ENCODE peak calls at places on chromosomes 4 and X, in six cellular contexts. O is HEK293T, G is HepG2, P is HCT116, N is H1, E is WTC11. T is an unnamed sample.

GRCh38 chr4:41319553-41319952 is 62.8 kb downstream of the UCHL1 start:
- DNase-seq in O (no peak), G (peak), P (peak), N (no peak), E (no peak), T (no peak)

GRCh38 chr4:2763511-2763967 is 7.4 kb upstream of the TNIP2 start:
- DNase-seq in O (no peak), G (no peak), P (no peak), N (no peak), E (peak), T (peak)

GRCh38 chr4:161189286-161190134 is 974.3 kb downstream of the FSTL5 start:
- DNase-seq in O (no peak), G (no peak), P (no peak), N (no peak), E (no peak), T (no peak)

GRCh38 chrX:12804655-12805054 is 13.4 kb downstream of the PRPS2 start:
- DNase-seq in O (no peak), G (no peak), P (no peak), N (no peak), E (no peak), T (no peak)

GRCh38 chr4:182895791-182896292 is 21.3 kb downstream of the DCTD start:
- DNase-seq in O (no peak), G (peak), P (no peak), N (no peak), E (no peak), T (no peak)

GRCh38 chr4:126233483-126233882 is 918.7 kb downstream of the FAT4 start:
- DNase-seq in O (no peak), G (no peak), P (no peak), N (no peak), E (no peak), T (no peak)

GRCh38 chr4:183503497-183504063 is 1.3 kb upstream of the ING2 start:
- DNase-seq in O (no peak), G (no peak), P (no peak), N (no peak), E (no peak), T (no peak)

GRCh38 chr4:64539234-64539849 is 130.1 kb upstream of the TECRL start:
- DNase-seq in O (peak), G (peak), P (peak), N (no peak), E (peak), T (peak)

GRCh38 chr4:92184566-92184965 is 119.2 kb upstream of the GRID2 start:
- DNase-seq in O (no peak), G (no peak), P (no peak), N (no peak), E (no peak), T (no peak)

GRCh38 chrX:40366661-40367060 is 214.1 kb upstream of the ATP6AP2 start:
- DNase-seq in O (no peak), G (no peak), P (no peak), N (peak), E (peak), T (no peak)

GRCh38 chr4:69038582-69038981 is 57.7 kb upstream of the UGT2B7 start:
- DNase-seq in O (no peak), G (no peak), P (peak), N (no peak), E (no peak), T (no peak)

GRCh38 chrX:97402903-97403302 is 519.2 kb downstream of the RPA4 start:
- DNase-seq in O (no peak), G (no peak), P (no peak), N (no peak), E (no peak), T (no peak)

GRCh38 chr4:185202984-185203379 is 818 bp downstream of the CFAP97 start:
- DNase-seq in O (no peak), G (no peak), P (no peak), N (no peak), E (no peak), T (no peak)

GRCh38 chr4:186693159-186693815 is 30.4 kb downstream of the FAT1 start:
- DNase-seq in O (no peak), G (no peak), P (peak), N (no peak), E (no peak), T (peak)

GRCh38 chrX:36867143-36867542 is 141.0 kb upstream of the FAM47C start:
- DNase-seq in O (peak), G (peak), P (no peak), N (no peak), E (no peak), T (peak)

GRCh38 chr4:122742933-122743829 is 10.7 kb downstream of the BBS12 start:
- DNase-seq in O (no peak), G (no peak), P (no peak), N (no peak), E (no peak), T (no peak)

GRCh38 chr4:140031706-140032105 is 122.3 kb downstream of the MAML3 start:
- DNase-seq in O (no peak), G (no peak), P (no peak), N (no peak), E (no peak), T (no peak)

GRCh38 chr4:6055436-6055835 is 37.2 kb upstream of the C4orf50 start:
- DNase-seq in O (no peak), G (no peak), P (no peak), N (no peak), E (no peak), T (no peak)

GRCh38 chr4:79864470-79865190 is 208.4 kb downstream of the ANTXR2 start:
- DNase-seq in O (no peak), G (no peak), P (no peak), N (no peak), E (no peak), T (no peak)

GRCh38 chr4:3807311-3807710 is 41.1 kb downstream of the ADRA2C start:
- DNase-seq in O (no peak), G (no peak), P (no peak), N (no peak), E (no peak), T (no peak)

GRCh38 chr4:173125216-173125812 is 43.3 kb upstream of the GALNT7 start:
- DNase-seq in O (no peak), G (no peak), P (no peak), N (no peak), E (no peak), T (no peak)

GRCh38 chrX:46597208-46597607 is 23.6 kb downstream of the CHST7 start:
- DNase-seq in O (no peak), G (no peak), P (no peak), N (no peak), E (no peak), T (no peak)

GRCh38 chrX:154021131-154021611 is 1.5 kb upstream of the IRAK1 start:
- DNase-seq in O (no peak), G (no peak), P (no peak), N (no peak), E (no peak), T (no peak)

GRCh38 chr4:7651461-7651921 is 216.8 kb upstream of the PSAPL1 start:
- DNase-seq in O (no peak), G (no peak), P (no peak), N (no peak), E (peak), T (no peak)

GRCh38 chr4:33696066-33696465 is 2548.2 kb downstream of the ARAP2 start:
- DNase-seq in O (no peak), G (no peak), P (no peak), N (no peak), E (no peak), T (no peak)

GRCh38 chr4:128521634-128522253 is 234.1 kb upstream of the PGRMC2 start:
- DNase-seq in O (no peak), G (peak), P (no peak), N (no peak), E (no peak), T (peak)

GRCh38 chr4:48642421-48643144 is 137.5 kb downstream of the FRYL start:
- DNase-seq in O (no peak), G (no peak), P (no peak), N (no peak), E (no peak), T (no peak)

GRCh38 chr4:187422655-187423054 is 572.9 kb upstream of the ZFP42 start:
- DNase-seq in O (no peak), G (no peak), P (no peak), N (no peak), E (no peak), T (no peak)

GRCh38 chrX:72309297-72310071 is 3.8 kb upstream of the CITED1 start:
- DNase-seq in O (no peak), G (no peak), P (no peak), N (no peak), E (no peak), T (no peak)

GRCh38 chr4:148151797-148152196 is 290.4 kb downstream of the NR3C2 start:
- DNase-seq in O (no peak), G (no peak), P (no peak), N (no peak), E (no peak), T (no peak)

GRCh38 chrX:118756111-118756510 is 28.7 kb downstream of the IL13RA1 start:
- DNase-seq in O (no peak), G (no peak), P (no peak), N (no peak), E (no peak), T (no peak)

GRCh38 chrX:152822383-152823086 is 8.0 kb downstream of the CETN2 start:
- DNase-seq in O (no peak), G (no peak), P (no peak), N (no peak), E (no peak), T (no peak)

GRCh38 chrX:132948648-132949260 is 9.7 kb downstream of the HS6ST2 start:
- DNase-seq in O (peak), G (no peak), P (peak), N (no peak), E (no peak), T (peak)

DNA sequence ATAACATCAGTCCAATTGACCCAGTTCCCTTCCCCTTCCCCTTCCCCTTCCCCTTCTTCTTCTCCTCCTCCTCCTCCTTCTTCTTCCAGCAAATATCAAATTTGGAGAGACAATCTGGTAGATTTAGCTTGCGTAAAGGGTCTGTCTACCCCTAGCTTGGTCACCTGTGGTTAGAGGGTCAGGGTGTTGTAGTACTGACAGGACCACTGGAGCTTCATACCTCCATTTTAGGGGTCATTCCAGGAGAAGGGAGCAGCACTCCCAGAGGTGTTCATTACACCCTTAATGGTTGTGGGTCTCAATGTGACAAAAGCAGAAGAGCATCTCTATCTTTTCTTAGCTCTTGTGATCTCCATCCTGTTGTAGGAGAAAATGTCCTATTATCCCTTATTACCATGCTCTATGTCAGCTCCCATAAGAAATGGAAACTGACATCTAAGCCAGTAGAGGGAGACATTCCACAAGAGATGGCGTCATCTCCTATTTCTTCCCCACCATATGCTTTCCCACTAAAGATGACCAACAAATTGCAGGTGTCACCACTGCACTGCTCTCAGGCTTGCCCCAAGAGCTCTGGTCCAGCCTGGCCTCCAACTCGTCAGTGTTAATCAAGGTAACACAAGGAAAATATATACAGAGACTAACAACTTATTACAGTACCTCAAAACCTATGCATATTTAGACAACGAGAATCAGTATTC is 3.5 kb upstream of the FGB start:
- DNase-seq in O (peak), G (peak), P (peak), N (peak), E (peak), T (peak)
- TF ChIP-seq SP1 in O (no peak), G (no peak), P (no peak), N (no peak), E (no peak), T (no peak)

GRCh38 chr4:152293527-152293926 is 242.4 kb downstream of the FBXW7 start:
- DNase-seq in O (no peak), G (no peak), P (no peak), N (no peak), E (no peak), T (no peak)

GRCh38 chr4:152289963-152290362 is 245.9 kb downstream of the FBXW7 start:
- DNase-seq in O (no peak), G (no peak), P (no peak), N (no peak), E (no peak), T (no peak)

GRCh38 chr4:152294331-152294730 is 241.6 kb downstream of the FBXW7 start:
- DNase-seq in O (no peak), G (no peak), P (no peak), N (no peak), E (no peak), T (no peak)

GRCh38 chr4:152290522-152290921 is 245.4 kb downstream of the FBXW7 start:
- DNase-seq in O (no peak), G (no peak), P (no peak), N (no peak), E (no peak), T (no peak)
- TF ChIP-seq SP1 in O (no peak), G (no peak), P (no peak), N (no peak), E (no peak), T (no peak)

GRCh38 chrX:103831803-103832544 is at the start of gene RAB9B:
- DNase-seq in O (peak), G (no peak), P (no peak), N (no peak), E (peak), T (peak)
- TF ChIP-seq SP1 in O (no peak), G (no peak), P (no peak), N (no peak), E (peak), T (no peak)

DNA sequence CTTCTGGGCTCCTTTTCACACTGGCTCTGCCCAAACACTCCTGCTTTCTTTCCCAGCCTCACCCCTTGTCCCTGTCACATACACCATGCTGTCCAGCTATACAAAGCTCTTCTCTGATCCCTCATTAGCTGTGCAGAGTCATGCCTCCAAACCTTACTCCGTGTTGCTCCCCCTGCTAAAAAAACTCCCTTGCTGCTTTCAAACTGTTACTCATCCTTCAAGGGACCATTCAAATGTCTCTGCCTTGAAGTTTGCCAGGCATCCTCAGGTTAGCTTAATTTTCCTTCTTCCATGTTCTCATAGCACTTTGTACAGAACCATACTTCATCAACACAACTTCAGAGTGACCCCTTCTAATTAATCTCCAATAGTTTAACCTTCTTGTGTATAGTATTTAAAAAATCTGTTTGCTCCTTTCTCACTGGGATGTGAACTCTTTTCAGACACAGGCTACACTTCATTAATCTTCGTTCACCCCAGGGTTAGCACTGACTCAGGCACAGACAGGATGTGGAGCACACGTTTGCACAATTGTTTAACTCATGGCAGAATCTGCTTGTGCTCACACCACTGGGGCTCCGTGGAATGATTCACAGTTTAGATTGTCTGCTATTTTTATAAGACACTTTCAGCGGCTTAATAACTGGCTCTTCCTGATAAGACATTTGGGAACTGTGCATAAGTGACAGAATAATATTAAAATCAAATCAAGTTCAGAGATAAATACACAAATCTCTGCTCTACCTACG is 21.4 kb upstream of the SEL1L3 start:
- DNase-seq in O (no peak), G (no peak), P (no peak), N (no peak), E (no peak), T (no peak)
- TF ChIP-seq SP1 in O (no peak), G (no peak), P (no peak), N (no peak), E (no peak), T (no peak)

GRCh38 chr4:76305971-76306881 is at the start of gene STBD1:
- DNase-seq in O (peak), G (peak), P (peak), N (peak), E (peak), T (peak)
- TF ChIP-seq SP1 in O (no peak), G (no peak), P (no peak), N (no peak), E (peak), T (no peak)

GRCh38 chrX:150156615-150157014 is 206.5 kb upstream of the MAMLD1 start:
- DNase-seq in O (no peak), G (no peak), P (no peak), N (no peak), E (no peak), T (no peak)

GRCh38 chrX:150157291-150157690 is 205.8 kb upstream of the MAMLD1 start:
- DNase-seq in O (no peak), G (no peak), P (no peak), N (no peak), E (no peak), T (no peak)

GRCh38 chrX:150158554-150159332 is 204.4 kb upstream of the MAMLD1 start:
- DNase-seq in O (no peak), G (no peak), P (no peak), N (no peak), E (no peak), T (no peak)

GRCh38 chrX:150152546-150152945 is 210.6 kb upstream of the MAMLD1 start:
- DNase-seq in O (no peak), G (no peak), P (no peak), N (no peak), E (no peak), T (no peak)

DNA sequence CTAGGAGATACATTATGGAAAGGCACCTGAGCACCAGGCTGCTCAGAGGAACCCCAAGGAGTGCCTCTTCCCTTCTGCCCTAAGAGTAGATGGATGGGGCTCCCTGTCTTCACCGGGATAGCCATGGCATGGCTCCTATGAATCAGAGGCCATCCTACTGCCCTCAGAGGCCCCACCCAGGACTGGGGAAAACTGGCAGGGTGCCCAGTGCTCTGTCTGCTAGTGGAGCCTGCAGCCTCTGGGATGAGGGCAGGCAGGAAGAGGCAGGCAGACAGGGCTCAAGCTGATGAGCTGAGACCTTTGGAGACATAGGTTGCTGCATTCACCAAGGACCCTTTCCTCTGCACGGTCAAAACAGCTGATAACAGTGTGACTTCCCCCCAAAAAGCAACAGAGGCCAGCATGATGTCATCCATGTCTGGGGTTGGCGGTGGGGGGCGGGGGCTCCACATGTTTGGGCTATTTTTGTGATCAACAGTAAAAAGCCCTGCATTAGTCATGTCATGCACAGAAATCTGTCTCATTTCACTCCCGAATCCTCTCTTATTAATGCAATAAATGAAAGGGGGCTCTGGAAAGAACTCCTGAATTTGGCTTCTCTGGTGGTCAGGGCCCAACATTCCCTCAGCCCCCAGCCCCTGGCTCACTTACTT is 207.6 kb upstream of the MAMLD1 start:
- DNase-seq in O (no peak), G (no peak), P (no peak), N (no peak), E (no peak), T (no peak)
- TF ChIP-seq SP1 in O (no peak), G (no peak), P (no peak), N (no peak), E (no peak), T (no peak)

GRCh38 chr4:121375262-121375661 is 5.6 kb downstream of the QRFPR start:
- DNase-seq in O (no peak), G (no peak), P (no peak), N (no peak), E (no peak), T (no peak)

GRCh38 chr4:121376097-121376496 is 4.7 kb downstream of the QRFPR start:
- DNase-seq in O (no peak), G (no peak), P (no peak), N (no peak), E (no peak), T (no peak)

GRCh38 chr4:121373841-121374240 is 7.0 kb downstream of the QRFPR start:
- DNase-seq in O (no peak), G (no peak), P (no peak), N (no peak), E (no peak), T (no peak)

GRCh38 chr4:121376541-121376940 is 4.3 kb downstream of the QRFPR start:
- DNase-seq in O (no peak), G (no peak), P (no peak), N (no peak), E (no peak), T (no peak)

GRCh38 chr4:121370729-121371325 is 10.0 kb downstream of the QRFPR start:
- DNase-seq in O (peak), G (peak), P (peak), N (no peak), E (peak), T (peak)
- TF ChIP-seq SP1 in O (no peak), G (no peak), P (no peak), N (no peak), E (no peak), T (no peak)

DNA sequence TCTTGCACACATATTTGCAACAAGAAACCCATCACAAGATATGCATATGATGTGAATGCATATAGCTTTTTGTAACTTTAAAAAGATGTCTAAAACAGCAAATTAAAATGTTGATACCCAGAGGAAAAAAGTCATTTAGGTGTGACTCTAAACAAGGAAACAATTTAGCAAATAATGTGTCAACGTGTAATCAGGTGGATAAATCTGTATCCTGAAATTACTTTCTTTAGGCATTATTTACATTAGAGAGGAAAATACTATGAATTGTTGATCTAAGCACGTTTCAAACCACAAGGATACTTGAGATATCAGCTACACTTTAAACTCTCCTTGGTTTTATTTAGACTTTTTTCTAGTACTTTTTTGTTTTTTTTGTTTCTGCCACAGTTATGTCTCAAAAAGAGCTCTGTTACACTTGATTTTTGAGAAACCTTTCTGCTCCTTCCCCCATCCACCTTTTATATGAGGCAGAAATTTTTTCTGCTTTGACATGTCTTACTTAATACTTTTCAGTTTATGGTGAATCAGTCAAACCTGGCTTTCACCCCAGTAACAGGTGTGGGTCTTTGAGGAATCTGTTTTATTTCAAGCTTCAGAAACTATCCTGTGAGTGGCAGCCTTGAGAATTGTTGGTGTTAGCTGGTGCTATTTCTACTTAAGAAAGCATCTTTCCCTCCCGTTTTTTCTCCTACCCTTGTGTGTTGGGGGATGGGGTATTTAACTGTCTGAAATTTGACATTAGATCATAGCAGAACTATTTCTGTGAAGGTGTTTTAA is 1.9 kb downstream of the NPNT start:
- DNase-seq in O (no peak), G (no peak), P (no peak), N (no peak), E (no peak), T (no peak)
- TF ChIP-seq SP1 in O (no peak), G (no peak), P (no peak), N (no peak), E (no peak), T (no peak)